ENCODE peak calls at places on chromosomes 2 and 18, in six cellular contexts. One of them, this sample, is unnamed.

GRCh38 chr2:232120911-232121310 is 159.4 kb downstream of the DIS3L2 start:
- DNase-seq in K562: no peak
- DNase-seq in GM12878: no peak
- DNase-seq in HepG2: no peak
- DNase-seq in SK-N-SH: no peak
- DNase-seq in H1: no peak
- DNase-seq in this sample: no peak

GRCh38 chr2:135701442-135701841 is 40.2 kb upstream of the UBXN4 start:
- DNase-seq in HepG2: no peak
- DNase-seq in H1: no peak
- DNase-seq in K562: no peak
- DNase-seq in SK-N-SH: no peak
- DNase-seq in GM12878: no peak
- DNase-seq in this sample: no peak

GRCh38 chr2:24874025-24874424 is 46.0 kb downstream of the ADCY3 start:
- DNase-seq in H1: no peak
- DNase-seq in K562: no peak
- DNase-seq in HepG2: no peak
- DNase-seq in SK-N-SH: no peak
- DNase-seq in GM12878: no peak
- DNase-seq in this sample: peak

GRCh38 chr2:25249785-25250184 is 81.4 kb upstream of the POMC start:
- DNase-seq in H1: no peak
- DNase-seq in K562: no peak
- DNase-seq in GM12878: no peak
- DNase-seq in SK-N-SH: no peak
- DNase-seq in HepG2: no peak
- DNase-seq in this sample: no peak

GRCh38 chr2:30764021-30764800 is 43.0 kb downstream of the CAPN13 start:
- DNase-seq in SK-N-SH: no peak
- DNase-seq in K562: no peak
- DNase-seq in H1: no peak
- DNase-seq in HepG2: no peak
- DNase-seq in GM12878: no peak
- DNase-seq in this sample: no peak

GRCh38 chr2:164897521-164898260 is 56.1 kb upstream of the COBLL1 start:
- DNase-seq in H1: no peak
- DNase-seq in HepG2: peak
- DNase-seq in K562: no peak
- DNase-seq in SK-N-SH: no peak
- DNase-seq in GM12878: no peak
- DNase-seq in this sample: no peak

GRCh38 chr2:182186132-182186735 is 200.6 kb downstream of the PPP1R1C start:
- DNase-seq in SK-N-SH: peak
- DNase-seq in GM12878: no peak
- DNase-seq in HepG2: peak
- DNase-seq in K562: peak
- DNase-seq in H1: no peak
- DNase-seq in this sample: no peak

GRCh38 chr2:45891719-45892118 is 240.2 kb downstream of the PRKCE start:
- DNase-seq in HepG2: no peak
- DNase-seq in SK-N-SH: no peak
- DNase-seq in GM12878: no peak
- DNase-seq in K562: no peak
- DNase-seq in H1: no peak
- DNase-seq in this sample: no peak

GRCh38 chr2:208311954-208312353 is 45.9 kb downstream of the PIKFYVE start:
- DNase-seq in H1: no peak
- DNase-seq in GM12878: no peak
- DNase-seq in SK-N-SH: no peak
- DNase-seq in HepG2: no peak
- DNase-seq in K562: no peak
- DNase-seq in this sample: no peak

GRCh38 chr2:43129676-43130547 is 96.5 kb downstream of the ZFP36L2 start:
- DNase-seq in HepG2: peak
- DNase-seq in SK-N-SH: peak
- DNase-seq in H1: no peak
- DNase-seq in K562: no peak
- DNase-seq in GM12878: no peak
- DNase-seq in this sample: peak

GRCh38 chr2:25760319-25760718 is 86.9 kb upstream of the DTNB start:
- DNase-seq in GM12878: no peak
- DNase-seq in K562: no peak
- DNase-seq in H1: no peak
- DNase-seq in SK-N-SH: no peak
- DNase-seq in HepG2: no peak
- DNase-seq in this sample: no peak

GRCh38 chr2:212712466-212712865 is 173.9 kb upstream of the ERBB4 start:
- DNase-seq in H1: no peak
- DNase-seq in SK-N-SH: no peak
- DNase-seq in HepG2: no peak
- DNase-seq in GM12878: no peak
- DNase-seq in K562: no peak
- DNase-seq in this sample: no peak

GRCh38 chr18:13625355-13625754 is 101.0 kb downstream of the FAM210A start:
- DNase-seq in GM12878: no peak
- DNase-seq in HepG2: no peak
- DNase-seq in SK-N-SH: no peak
- DNase-seq in K562: no peak
- DNase-seq in H1: no peak
- DNase-seq in this sample: no peak

GRCh38 chr18:9951022-9951859 is 37.4 kb downstream of the VAPA start:
- DNase-seq in SK-N-SH: peak
- DNase-seq in H1: no peak
- DNase-seq in HepG2: peak
- DNase-seq in K562: peak
- DNase-seq in GM12878: no peak
- DNase-seq in this sample: no peak

GRCh38 chr2:190835303-190835930 is 45.2 kb upstream of the GLS start:
- DNase-seq in HepG2: no peak
- DNase-seq in H1: no peak
- DNase-seq in K562: no peak
- DNase-seq in GM12878: no peak
- DNase-seq in SK-N-SH: peak
- DNase-seq in this sample: no peak

DNA sequence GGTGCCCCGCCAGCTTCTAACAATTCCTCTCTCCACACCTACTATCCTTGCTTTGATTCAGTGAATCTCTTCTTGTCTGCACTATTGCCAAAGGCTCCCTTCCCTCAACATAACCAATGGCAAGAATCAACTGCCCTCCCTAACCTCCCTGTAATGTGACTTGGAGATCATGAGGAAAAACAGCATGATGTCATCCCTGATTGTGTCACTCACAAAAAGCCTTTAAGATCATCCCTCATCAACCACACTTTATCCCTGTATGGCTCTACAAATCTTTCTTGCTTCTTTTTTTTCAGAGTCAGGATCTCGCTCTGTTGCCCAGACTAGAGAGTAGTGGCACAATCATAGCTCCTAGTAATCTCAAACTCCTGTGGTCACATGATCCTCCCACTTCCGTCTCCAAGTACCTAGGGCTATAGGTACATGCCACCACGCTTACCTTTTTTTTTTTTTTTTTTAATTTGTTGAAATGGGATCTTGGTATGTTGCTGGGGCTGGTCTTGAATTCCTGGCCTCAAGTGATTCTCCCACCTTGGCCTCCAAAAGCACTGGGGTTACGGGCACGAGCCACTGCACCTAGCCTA is 19.7 kb downstream of the SAP130 start:
- DNase-seq in HepG2: no peak
- DNase-seq in SK-N-SH: no peak
- DNase-seq in H1: no peak
- DNase-seq in GM12878: no peak
- DNase-seq in K562: no peak
- DNase-seq in this sample: no peak
- TF ChIP-seq GABPA in HepG2: no peak
- TF ChIP-seq GABPA in SK-N-SH: no peak
- TF ChIP-seq GABPA in H1: no peak
- TF ChIP-seq GABPA in GM12878: no peak
- TF ChIP-seq GABPA in K562: no peak
- TF ChIP-seq GABPA in this sample: no peak

DNA sequence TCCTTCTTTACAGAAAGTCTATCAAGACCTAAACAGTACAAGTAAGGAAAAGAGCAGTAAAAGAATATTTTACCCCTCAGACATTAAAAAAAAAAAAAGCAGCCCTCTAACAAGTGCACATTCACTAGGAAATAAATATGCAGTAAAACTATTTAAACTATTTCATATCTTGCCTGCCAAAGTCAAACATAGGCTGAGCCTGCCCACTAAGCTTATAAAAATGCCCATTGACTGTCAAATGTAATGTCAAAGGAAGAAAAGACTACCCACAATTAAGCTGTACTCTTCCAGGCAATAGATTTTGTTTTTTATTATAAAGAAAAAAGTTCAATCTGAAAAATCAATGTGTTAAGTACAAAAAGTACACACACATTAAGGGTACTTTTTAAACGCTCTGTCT is 11.8 kb downstream of the ALS2 start:
- DNase-seq in K562: no peak
- DNase-seq in H1: no peak
- DNase-seq in HepG2: no peak
- DNase-seq in GM12878: no peak
- DNase-seq in SK-N-SH: no peak
- DNase-seq in this sample: no peak
- TF ChIP-seq GABPA in K562: no peak
- TF ChIP-seq GABPA in H1: no peak
- TF ChIP-seq GABPA in HepG2: no peak
- TF ChIP-seq GABPA in GM12878: no peak
- TF ChIP-seq GABPA in SK-N-SH: no peak
- TF ChIP-seq GABPA in this sample: no peak

DNA sequence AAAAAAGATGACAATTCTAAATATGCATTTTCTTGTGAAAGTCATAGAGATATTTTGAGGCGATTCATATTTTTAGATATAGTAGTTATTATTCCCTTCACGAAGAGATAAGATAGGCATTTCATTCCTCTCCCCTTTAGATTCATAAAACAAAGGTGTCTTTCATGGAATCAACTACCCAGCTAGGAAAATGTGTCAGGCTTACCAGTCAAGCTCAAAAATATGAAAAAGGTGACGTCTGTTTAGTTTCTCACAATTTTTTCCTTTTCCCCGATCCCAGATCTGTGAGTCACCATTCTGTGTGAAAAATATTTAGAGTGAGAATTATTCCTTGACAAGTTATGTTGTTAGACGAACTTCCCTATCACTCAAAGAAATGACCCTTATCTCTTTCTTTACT is 95.4 kb upstream of the FN1 start:
- DNase-seq in SK-N-SH: no peak
- DNase-seq in H1: no peak
- DNase-seq in GM12878: no peak
- DNase-seq in HepG2: no peak
- DNase-seq in K562: no peak
- DNase-seq in this sample: no peak
- TF ChIP-seq GABPA in SK-N-SH: no peak
- TF ChIP-seq GABPA in H1: no peak
- TF ChIP-seq GABPA in GM12878: no peak
- TF ChIP-seq GABPA in HepG2: no peak
- TF ChIP-seq GABPA in K562: no peak
- TF ChIP-seq GABPA in this sample: no peak

GRCh38 chr2:10022041-10022421 is 21.3 kb upstream of the KLF11 start:
- DNase-seq in K562: no peak
- DNase-seq in SK-N-SH: no peak
- DNase-seq in GM12878: no peak
- DNase-seq in HepG2: no peak
- DNase-seq in H1: no peak
- DNase-seq in this sample: no peak
- TF ChIP-seq GABPA in K562: no peak
- TF ChIP-seq GABPA in SK-N-SH: no peak
- TF ChIP-seq GABPA in GM12878: no peak
- TF ChIP-seq GABPA in HepG2: no peak
- TF ChIP-seq GABPA in H1: no peak
- TF ChIP-seq GABPA in this sample: no peak

GRCh38 chr2:174529916-174530315 is 43.1 kb upstream of the GPR155 start:
- DNase-seq in H1: no peak
- DNase-seq in K562: no peak
- DNase-seq in GM12878: no peak
- DNase-seq in HepG2: no peak
- DNase-seq in SK-N-SH: no peak
- DNase-seq in this sample: no peak
- TF ChIP-seq GABPA in H1: no peak
- TF ChIP-seq GABPA in K562: no peak
- TF ChIP-seq GABPA in GM12878: no peak
- TF ChIP-seq GABPA in HepG2: no peak
- TF ChIP-seq GABPA in SK-N-SH: no peak
- TF ChIP-seq GABPA in this sample: no peak

GRCh38 chr2:120446236-120447121 is 100.5 kb downstream of the INHBB start:
- DNase-seq in SK-N-SH: no peak
- DNase-seq in HepG2: no peak
- DNase-seq in H1: no peak
- DNase-seq in GM12878: no peak
- DNase-seq in K562: no peak
- DNase-seq in this sample: no peak
- TF ChIP-seq GABPA in SK-N-SH: no peak
- TF ChIP-seq GABPA in HepG2: no peak
- TF ChIP-seq GABPA in H1: no peak
- TF ChIP-seq GABPA in GM12878: no peak
- TF ChIP-seq GABPA in K562: no peak
- TF ChIP-seq GABPA in this sample: no peak